ENCODE peak calls at places on chromosomes 2 and 18, in nine cellular contexts. M, O, A, V, Q, J, C, T and W are unnamed samples.

GRCh38 chr2:144938308-144938709 is 418.4 kb upstream of the ZEB2 start:
- DNase-seq in M (no peak), O (peak; percentile 78), A (no peak), V (no peak), Q (peak; percentile 24), J (peak; percentile 66), C (no peak), T (no peak), W (peak; percentile 47)

GRCh38 chr2:112958428-112959108 is 19.2 kb upstream of the IL36G start:
- DNase-seq in M (no peak), O (peak; percentile 68), A (no peak), V (peak; percentile 4), Q (peak; percentile 42), J (no peak), C (peak; percentile 8), T (peak; percentile 11), W (peak; percentile 53)

GRCh38 chr2:16774980-16775963 is 109.6 kb upstream of the CYRIA start:
- DNase-seq in M (peak; percentile 9), O (no peak), A (no peak), V (no peak), Q (no peak), J (peak; percentile 7), C (no peak), T (no peak), W (no peak)

GRCh38 chr2:195456765-195457164 is 200.3 kb upstream of the SLC39A10 start:
- DNase-seq in M (no peak), O (no peak), A (no peak), V (no peak), Q (no peak), J (no peak), C (no peak), T (no peak), W (no peak)

GRCh38 chr2:78417355-78417754 is 608.1 kb upstream of the REG3G start:
- DNase-seq in M (no peak), O (peak; percentile 46), A (no peak), V (no peak), Q (no peak), J (no peak), C (no peak), T (no peak), W (no peak)

GRCh38 chr18:4391859-4392258 is 63.2 kb downstream of the DLGAP1 start:
- DNase-seq in M (no peak), O (no peak), A (no peak), V (no peak), Q (no peak), J (no peak), C (no peak), T (no peak), W (no peak)

GRCh38 chr2:12737226-12738111 is 20.7 kb downstream of the TRIB2 start:
- DNase-seq in M (no peak), O (no peak), A (no peak), V (no peak), Q (no peak), J (no peak), C (no peak), T (no peak), W (no peak)

GRCh38 chr2:159153463-159153862 is 133.0 kb downstream of the WDSUB1 start:
- DNase-seq in M (no peak), O (no peak), A (no peak), V (no peak), Q (peak; percentile 73), J (peak; percentile 21), C (no peak), T (no peak), W (peak; percentile 79)